ENCODE peak calls at places on chromosomes 13 and 19, in six cellular contexts. U, M, C, P, X and V are unnamed samples.

GRCh38 chr19:52533901-52534300 is 6.4 kb downstream of the ZNF808 start:
- DNase-seq in C (no peak), X (no peak), M (no peak), U (no peak), P (no peak), V (no peak)

GRCh38 chr19:38596057-38596981 is 21.4 kb downstream of the MAP4K1 start:
- DNase-seq in M (no peak), C (no peak), U (peak), P (peak), X (no peak), V (no peak)

GRCh38 chr13:93963266-93964131 is 516.0 kb downstream of the DCT start:
- DNase-seq in X (no peak), P (no peak), C (no peak), U (no peak), M (peak), V (peak)

GRCh38 chr19:4184718-4185352 is 2.3 kb downstream of the ANKRD24 start:
- DNase-seq in X (no peak), M (no peak), C (no peak), P (no peak), U (no peak), V (no peak)

GRCh38 chr13:27194209-27194608 is 22.6 kb upstream of the USP12 start:
- DNase-seq in M (no peak), P (no peak), X (no peak), C (no peak), U (no peak), V (no peak)

GRCh38 chr19:8086849-8087248 is 34.3 kb downstream of the CCL25 start:
- DNase-seq in X (no peak), U (no peak), M (no peak), C (no peak), P (no peak), V (no peak)

GRCh38 chr13:45331123-45331619 is 9.8 kb downstream of the TPT1 start:
- DNase-seq in C (no peak), U (no peak), X (peak), M (no peak), P (no peak), V (no peak)

GRCh38 chr19:41321600-41322270 is 11.8 kb downstream of the CCDC97 start:
- DNase-seq in M (peak), C (peak), X (no peak), P (peak), U (no peak), V (peak)

GRCh38 chr13:111013196-111013595 is 98.3 kb upstream of the ANKRD10 start:
- DNase-seq in U (no peak), C (no peak), P (no peak), M (no peak), X (no peak), V (no peak)

GRCh38 chr19:38868551-38868950 is 9.5 kb downstream of the RINL start:
- DNase-seq in U (no peak), P (no peak), X (no peak), M (no peak), C (no peak), V (no peak)

GRCh38 chr19:8302357-8302691 is 5.8 kb downstream of the CD320 start:
- DNase-seq in U (peak), P (peak), X (no peak), M (no peak), C (peak), V (no peak)

GRCh38 chr19:2164020-2164988 is 571 bp downstream of the DOT1L start:
- DNase-seq in U (no peak), P (no peak), C (no peak), X (peak), M (no peak), V (no peak)

GRCh38 chr19:32720936-32721250 is 1.3 kb downstream of the TDRD12 start:
- DNase-seq in X (no peak), M (no peak), P (no peak), U (no peak), C (no peak), V (no peak)

GRCh38 chr19:47280183-47280797 is 5.6 kb downstream of the INAFM1 start:
- DNase-seq in U (peak), P (peak), X (no peak), C (peak), M (no peak), V (no peak)

GRCh38 chr13:30463820-30464495 is 1.8 kb downstream of the HMGB1 start:
- DNase-seq in C (peak), X (peak), M (peak), P (no peak), U (peak), V (no peak)

GRCh38 chr13:108033800-108034707 is 181.3 kb downstream of the LIG4 start:
- DNase-seq in M (peak), C (no peak), X (peak), U (no peak), P (no peak), V (no peak)

GRCh38 chr19:31270897-31271568 is 78.2 kb downstream of the TSHZ3 start:
- DNase-seq in U (peak), C (peak), X (no peak), P (no peak), M (peak), V (no peak)

GRCh38 chr19:40320558-40320935 is 27.6 kb downstream of the C19orf47 start:
- DNase-seq in U (peak), P (no peak), X (no peak), M (no peak), C (no peak), V (no peak)

GRCh38 chr13:98083507-98083906 is 59.4 kb upstream of the FARP1 start:
- DNase-seq in M (peak), U (no peak), X (peak), P (no peak), C (no peak), V (peak)

GRCh38 chr19:15551183-15552004 is 43.1 kb downstream of the CYP4F22 start:
- DNase-seq in P (peak), C (peak), X (no peak), U (peak), M (no peak), V (no peak)
- TF ChIP-seq CTCF in P (no peak), C (no peak), X (no peak), U (no peak), M (no peak), V (no peak)

DNA sequence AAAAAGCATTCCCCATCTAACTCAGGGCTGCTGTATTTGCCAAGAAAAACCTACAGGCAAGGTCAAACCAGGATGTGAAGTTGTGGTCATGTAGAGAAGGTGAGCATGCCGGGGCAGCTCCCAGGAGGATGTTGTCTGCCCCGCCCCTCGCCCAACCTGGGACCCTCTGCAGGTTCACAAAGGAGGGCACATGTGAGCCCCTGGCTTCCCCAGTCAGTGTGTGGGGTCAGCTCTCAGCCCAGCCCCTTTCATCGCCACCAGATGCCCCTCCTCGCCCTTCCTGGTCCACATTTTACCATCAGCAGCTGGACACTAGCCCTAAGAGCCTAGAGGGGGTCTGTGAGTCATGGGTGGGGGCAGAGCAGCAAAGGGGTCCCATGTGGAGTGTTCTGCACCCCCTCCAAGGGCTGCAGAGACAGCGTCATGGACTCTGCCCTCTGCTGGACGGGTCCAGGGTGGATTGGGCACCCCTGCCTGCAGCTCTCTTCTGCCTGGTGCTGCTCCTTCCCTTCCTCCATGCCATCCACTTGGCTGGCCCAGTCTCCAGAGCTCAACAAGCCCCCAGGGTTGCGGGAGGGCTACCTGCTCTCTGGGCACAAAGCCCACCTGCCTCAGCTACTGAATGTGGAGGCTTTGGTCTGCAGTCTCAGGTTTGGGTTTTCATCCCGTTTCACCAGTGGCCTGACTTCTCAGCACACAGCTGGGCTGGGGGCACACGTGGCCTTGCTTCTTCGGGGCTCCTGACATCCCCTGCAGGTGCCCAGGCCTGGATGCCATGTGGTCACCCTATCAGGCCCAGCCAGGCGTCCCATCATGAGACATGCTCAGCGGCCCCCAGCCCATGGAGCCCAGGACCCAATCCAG is 3.7 kb downstream of the PLEKHF1 start:
- DNase-seq in P (peak), X (peak), M (no peak), C (no peak), U (peak), V (no peak)
- TF ChIP-seq CTCF in P (no peak), X (peak), M (peak), C (no peak), U (peak), V (peak)

DNA sequence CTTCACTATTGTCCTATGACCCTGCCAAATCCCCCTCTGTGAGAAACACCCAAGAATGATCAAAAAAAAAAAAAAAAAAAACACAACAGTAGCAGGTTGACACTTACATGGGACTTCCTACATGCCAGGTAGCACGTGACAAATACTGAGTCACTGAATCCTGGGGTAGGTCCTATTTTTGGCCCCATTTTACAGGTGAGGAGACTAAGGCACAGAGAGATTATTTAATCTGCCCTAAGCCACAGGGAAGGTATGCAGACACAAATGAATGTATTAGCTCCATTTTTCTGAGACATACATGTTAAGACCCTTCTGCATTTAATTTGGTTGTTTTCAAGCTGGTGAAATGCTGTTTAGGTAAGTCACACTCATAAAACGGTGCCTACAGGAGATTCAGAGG is 15.7 kb downstream of the ZNF575 start:
- DNase-seq in M (no peak), X (no peak), C (no peak), U (no peak), P (no peak), V (no peak)
- TF ChIP-seq CTCF in M (no peak), X (no peak), C (no peak), U (no peak), P (no peak), V (no peak)

GRCh38 chr13:60990032-60990733 is 425.5 kb downstream of the PCDH20 start:
- DNase-seq in U (no peak), X (no peak), P (peak), M (no peak), C (no peak), V (no peak)
- TF ChIP-seq CTCF in U (no peak), X (peak), P (no peak), M (no peak), C (no peak), V (no peak)

GRCh38 chr19:29678484-29679106 is 13.3 kb downstream of the PLEKHF1 start:
- DNase-seq in P (no peak), X (no peak), U (peak), M (no peak), C (peak), V (no peak)
- TF ChIP-seq CTCF in P (no peak), X (no peak), U (no peak), M (no peak), C (no peak), V (no peak)

DNA sequence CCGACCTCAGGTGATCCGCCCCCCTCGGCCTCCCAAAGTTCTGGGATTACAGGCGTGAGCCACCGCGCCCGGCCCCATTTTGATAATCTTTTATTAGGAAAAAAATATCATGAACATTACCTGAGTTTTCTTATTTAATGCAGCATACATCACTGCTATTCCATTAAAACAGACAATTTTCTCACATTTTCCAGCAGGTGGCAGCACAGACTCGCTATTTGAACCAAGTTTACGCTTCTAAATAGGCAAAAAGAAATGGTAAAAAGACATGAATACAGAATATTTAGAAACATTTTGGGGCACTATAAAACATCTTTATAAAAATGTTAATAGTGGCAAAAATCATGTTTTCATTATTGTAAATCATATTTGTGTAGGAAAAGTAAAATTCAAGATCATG is 903.1 kb downstream of the SLITRK6 start:
- DNase-seq in P (peak), U (no peak), C (no peak), M (peak), X (peak), V (peak)
- TF ChIP-seq CTCF in P (peak), U (peak), C (no peak), M (peak), X (peak), V (peak)